ENCODE peak calls at places on chromosomes 16 and 17, in seven cellular contexts. One of them, this sample, is unnamed.

GRCh38 chr17:68399638-68400403 is 57.5 kb downstream of the WIPI1 start:
- DNase-seq in PC-9: no peak
- DNase-seq in GM23338: no peak
- DNase-seq in neuronal stem cell: no peak
- DNase-seq in naive thymus-derived CD4-positive, alpha-beta T cell: no peak
- DNase-seq in body of pancreas: no peak
- DNase-seq in HFF-Myc: no peak
- DNase-seq in this sample: no peak

GRCh38 chr16:80932725-80933124 is 74.0 kb downstream of the CMC2 start:
- DNase-seq in PC-9: peak
- DNase-seq in naive thymus-derived CD4-positive, alpha-beta T cell: no peak
- DNase-seq in GM23338: peak
- DNase-seq in neuronal stem cell: no peak
- DNase-seq in HFF-Myc: peak
- DNase-seq in body of pancreas: peak
- DNase-seq in this sample: peak

GRCh38 chr17:31838641-31839225 is 20.3 kb downstream of the COPRS start:
- DNase-seq in HFF-Myc: no peak
- DNase-seq in naive thymus-derived CD4-positive, alpha-beta T cell: no peak
- DNase-seq in PC-9: no peak
- DNase-seq in neuronal stem cell: no peak
- DNase-seq in body of pancreas: no peak
- DNase-seq in GM23338: no peak
- DNase-seq in this sample: no peak

GRCh38 chr16:31253642-31254045 is 6.1 kb upstream of the ITGAM start:
- DNase-seq in naive thymus-derived CD4-positive, alpha-beta T cell: no peak
- DNase-seq in GM23338: no peak
- DNase-seq in neuronal stem cell: no peak
- DNase-seq in body of pancreas: no peak
- DNase-seq in HFF-Myc: no peak
- DNase-seq in PC-9: peak
- DNase-seq in this sample: no peak

GRCh38 chr17:21380659-21381058 is 4.5 kb downstream of the KCNJ12 start:
- DNase-seq in neuronal stem cell: no peak
- DNase-seq in naive thymus-derived CD4-positive, alpha-beta T cell: no peak
- DNase-seq in HFF-Myc: no peak
- DNase-seq in body of pancreas: no peak
- DNase-seq in GM23338: no peak
- DNase-seq in PC-9: no peak
- DNase-seq in this sample: no peak

GRCh38 chr16:57498031-57498430 is 11.7 kb upstream of the DOK4 start:
- DNase-seq in GM23338: no peak
- DNase-seq in neuronal stem cell: no peak
- DNase-seq in HFF-Myc: no peak
- DNase-seq in naive thymus-derived CD4-positive, alpha-beta T cell: no peak
- DNase-seq in body of pancreas: no peak
- DNase-seq in PC-9: no peak
- DNase-seq in this sample: no peak

GRCh38 chr17:4043862-4044261 is 79.6 kb upstream of the ATP2A3 start:
- DNase-seq in GM23338: no peak
- DNase-seq in PC-9: no peak
- DNase-seq in HFF-Myc: no peak
- DNase-seq in naive thymus-derived CD4-positive, alpha-beta T cell: peak
- DNase-seq in body of pancreas: no peak
- DNase-seq in neuronal stem cell: no peak
- DNase-seq in this sample: no peak

GRCh38 chr17:49327835-49328784 is 33.9 kb downstream of the ZNF652 start:
- DNase-seq in body of pancreas: no peak
- DNase-seq in GM23338: no peak
- DNase-seq in naive thymus-derived CD4-positive, alpha-beta T cell: no peak
- DNase-seq in neuronal stem cell: no peak
- DNase-seq in HFF-Myc: no peak
- DNase-seq in PC-9: no peak
- DNase-seq in this sample: no peak

GRCh38 chr17:753407-753806 is 1.3 kb upstream of the GEMIN4 start:
- DNase-seq in body of pancreas: no peak
- DNase-seq in PC-9: no peak
- DNase-seq in GM23338: no peak
- DNase-seq in HFF-Myc: no peak
- DNase-seq in neuronal stem cell: no peak
- DNase-seq in naive thymus-derived CD4-positive, alpha-beta T cell: no peak
- DNase-seq in this sample: no peak

GRCh38 chr16:57361384-57361783 is 2.8 kb downstream of the CCL22 start:
- DNase-seq in GM23338: no peak
- DNase-seq in body of pancreas: peak
- DNase-seq in PC-9: peak
- DNase-seq in HFF-Myc: no peak
- DNase-seq in neuronal stem cell: no peak
- DNase-seq in naive thymus-derived CD4-positive, alpha-beta T cell: no peak
- DNase-seq in this sample: no peak

GRCh38 chr17:28335959-28336871 is 654 bp downstream of the TNFAIP1 start:
- DNase-seq in body of pancreas: peak
- DNase-seq in HFF-Myc: peak
- DNase-seq in PC-9: peak
- DNase-seq in naive thymus-derived CD4-positive, alpha-beta T cell: no peak
- DNase-seq in neuronal stem cell: peak
- DNase-seq in GM23338: peak
- DNase-seq in this sample: peak

GRCh38 chr17:72518810-72519597 is 398.2 kb downstream of the SOX9 start:
- DNase-seq in PC-9: no peak
- DNase-seq in naive thymus-derived CD4-positive, alpha-beta T cell: no peak
- DNase-seq in HFF-Myc: no peak
- DNase-seq in neuronal stem cell: no peak
- DNase-seq in GM23338: no peak
- DNase-seq in body of pancreas: peak
- DNase-seq in this sample: no peak

GRCh38 chr17:3798273-3799180 is 2.5 kb downstream of the ITGAE start:
- DNase-seq in body of pancreas: no peak
- DNase-seq in neuronal stem cell: no peak
- DNase-seq in HFF-Myc: no peak
- DNase-seq in GM23338: no peak
- DNase-seq in PC-9: no peak
- DNase-seq in naive thymus-derived CD4-positive, alpha-beta T cell: no peak
- DNase-seq in this sample: no peak

DNA sequence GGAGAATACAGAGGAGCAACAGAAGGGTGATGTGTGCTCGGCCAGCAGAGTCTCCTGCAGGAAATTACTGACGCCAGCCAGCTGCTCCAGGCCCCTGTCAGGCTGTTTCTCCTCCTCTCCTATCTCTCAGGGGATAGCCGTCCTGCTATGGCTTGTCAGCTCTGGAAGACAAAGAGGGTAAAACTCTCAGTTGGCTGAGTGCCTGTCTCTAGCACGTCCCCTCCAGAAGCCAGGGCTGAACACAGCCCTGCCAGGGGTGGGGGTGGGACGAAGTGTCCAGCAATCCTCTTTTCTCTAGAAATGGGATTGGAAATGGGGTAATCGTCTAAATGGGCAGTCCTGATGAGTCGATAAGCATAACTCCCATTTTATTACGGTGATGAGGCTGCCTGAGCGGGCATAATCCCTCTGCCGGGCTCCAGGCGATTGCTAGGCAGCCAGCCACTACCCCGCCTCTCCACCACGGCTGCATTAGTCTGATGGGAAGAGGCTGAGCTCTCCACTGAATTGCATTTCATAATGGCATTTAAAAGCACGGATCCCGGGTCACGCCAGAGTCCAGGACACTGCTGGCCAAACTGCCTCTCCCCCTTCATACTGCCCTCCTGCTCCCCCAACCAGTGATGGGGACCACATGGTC is 89.0 kb upstream of the GNAO1 start:
- DNase-seq in naive thymus-derived CD4-positive, alpha-beta T cell: no peak
- DNase-seq in body of pancreas: peak
- DNase-seq in neuronal stem cell: no peak
- DNase-seq in HFF-Myc: no peak
- DNase-seq in GM23338: peak
- DNase-seq in PC-9: no peak
- DNase-seq in this sample: no peak
- H3K4me3 ChIP-seq in naive thymus-derived CD4-positive, alpha-beta T cell: no peak
- H3K4me3 ChIP-seq in body of pancreas: no peak
- H3K4me3 ChIP-seq in neuronal stem cell: no peak
- H3K4me3 ChIP-seq in HFF-Myc: no peak
- H3K4me3 ChIP-seq in GM23338: no peak
- H3K4me3 ChIP-seq in PC-9: no peak
- H3K4me3 ChIP-seq in this sample: no peak

GRCh38 chr16:86199182-86199581 is 300.2 kb downstream of the IRF8 start:
- DNase-seq in body of pancreas: no peak
- DNase-seq in GM23338: no peak
- DNase-seq in naive thymus-derived CD4-positive, alpha-beta T cell: no peak
- DNase-seq in PC-9: no peak
- DNase-seq in neuronal stem cell: no peak
- DNase-seq in HFF-Myc: no peak
- DNase-seq in this sample: no peak
- H3K4me3 ChIP-seq in body of pancreas: no peak
- H3K4me3 ChIP-seq in GM23338: no peak
- H3K4me3 ChIP-seq in naive thymus-derived CD4-positive, alpha-beta T cell: no peak
- H3K4me3 ChIP-seq in PC-9: no peak
- H3K4me3 ChIP-seq in neuronal stem cell: no peak
- H3K4me3 ChIP-seq in HFF-Myc: no peak
- H3K4me3 ChIP-seq in this sample: no peak

GRCh38 chr17:8609910-8610309 is 20.6 kb downstream of the MYH10 start:
- DNase-seq in body of pancreas: no peak
- DNase-seq in PC-9: no peak
- DNase-seq in neuronal stem cell: no peak
- DNase-seq in HFF-Myc: no peak
- DNase-seq in naive thymus-derived CD4-positive, alpha-beta T cell: no peak
- DNase-seq in GM23338: no peak
- DNase-seq in this sample: no peak

GRCh38 chr17:8608001-8608400 is 22.5 kb downstream of the MYH10 start:
- DNase-seq in HFF-Myc: peak
- DNase-seq in neuronal stem cell: no peak
- DNase-seq in body of pancreas: no peak
- DNase-seq in GM23338: no peak
- DNase-seq in PC-9: no peak
- DNase-seq in naive thymus-derived CD4-positive, alpha-beta T cell: no peak
- DNase-seq in this sample: no peak

GRCh38 chr17:8610558-8610957 is 20.0 kb downstream of the MYH10 start:
- DNase-seq in GM23338: no peak
- DNase-seq in naive thymus-derived CD4-positive, alpha-beta T cell: no peak
- DNase-seq in neuronal stem cell: no peak
- DNase-seq in PC-9: no peak
- DNase-seq in body of pancreas: no peak
- DNase-seq in HFF-Myc: no peak
- DNase-seq in this sample: no peak

GRCh38 chr17:8611671-8612298 is 18.7 kb downstream of the MYH10 start:
- DNase-seq in body of pancreas: no peak
- DNase-seq in GM23338: peak
- DNase-seq in neuronal stem cell: no peak
- DNase-seq in HFF-Myc: no peak
- DNase-seq in PC-9: no peak
- DNase-seq in naive thymus-derived CD4-positive, alpha-beta T cell: no peak
- DNase-seq in this sample: peak

DNA sequence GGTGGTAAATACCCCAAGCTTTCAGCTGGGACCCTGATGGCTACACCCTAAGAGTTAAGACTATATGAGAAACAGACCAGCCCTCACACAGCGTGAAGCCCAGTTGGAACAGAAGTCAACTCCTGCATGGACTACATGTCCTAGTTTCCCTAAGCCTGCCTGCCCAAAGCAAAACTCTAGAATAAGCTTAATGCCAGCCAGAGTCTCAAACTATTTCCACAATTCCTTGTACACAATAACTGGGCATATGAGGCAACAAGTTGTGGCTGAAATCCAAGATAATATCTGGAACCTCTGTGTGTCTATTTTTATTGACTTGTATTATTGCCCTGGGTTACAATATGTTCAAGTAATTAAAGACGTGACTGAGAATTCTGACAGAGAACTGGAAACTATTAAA is 19.4 kb downstream of the MYH10 start:
- DNase-seq in naive thymus-derived CD4-positive, alpha-beta T cell: no peak
- DNase-seq in GM23338: no peak
- DNase-seq in neuronal stem cell: no peak
- DNase-seq in HFF-Myc: no peak
- DNase-seq in body of pancreas: no peak
- DNase-seq in PC-9: no peak
- DNase-seq in this sample: peak
- H3K4me3 ChIP-seq in naive thymus-derived CD4-positive, alpha-beta T cell: no peak
- H3K4me3 ChIP-seq in GM23338: no peak
- H3K4me3 ChIP-seq in neuronal stem cell: no peak
- H3K4me3 ChIP-seq in HFF-Myc: no peak
- H3K4me3 ChIP-seq in body of pancreas: no peak
- H3K4me3 ChIP-seq in PC-9: no peak
- H3K4me3 ChIP-seq in this sample: no peak

DNA sequence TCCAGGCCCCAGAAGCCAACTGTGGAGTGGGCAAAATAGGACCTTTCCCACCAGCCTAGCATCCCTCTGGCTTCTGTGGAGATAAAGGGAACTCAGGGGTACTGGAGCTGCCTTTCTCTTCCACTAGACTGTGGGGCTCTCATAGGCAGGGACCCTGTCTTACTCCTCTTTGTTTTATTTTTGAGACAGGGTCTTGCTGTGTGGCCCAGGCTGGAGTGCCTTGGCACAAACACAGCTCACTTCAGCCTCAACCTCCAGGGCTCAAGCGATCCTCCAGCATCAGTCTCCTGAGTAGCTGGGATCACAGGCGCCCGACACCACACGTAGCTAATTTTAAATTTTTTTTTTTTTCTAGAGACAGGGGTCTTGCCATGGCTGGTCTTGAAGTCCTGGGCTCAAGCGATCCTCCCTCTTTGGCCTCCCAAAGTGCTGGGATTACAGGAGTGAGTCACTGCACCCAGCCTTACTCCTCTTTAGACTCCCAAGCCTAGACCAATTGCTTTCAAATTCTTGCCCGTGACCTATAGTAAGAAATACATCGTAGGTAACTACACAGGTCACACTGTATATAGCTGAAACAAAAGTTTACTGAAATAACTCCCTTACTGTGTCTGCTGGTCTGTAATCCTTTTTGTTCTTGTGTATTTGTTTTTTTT is 2.6 kb downstream of the RAI1 start:
- DNase-seq in PC-9: peak
- DNase-seq in neuronal stem cell: no peak
- DNase-seq in naive thymus-derived CD4-positive, alpha-beta T cell: no peak
- DNase-seq in GM23338: no peak
- DNase-seq in body of pancreas: no peak
- DNase-seq in HFF-Myc: no peak
- DNase-seq in this sample: no peak
- H3K4me3 ChIP-seq in PC-9: peak
- H3K4me3 ChIP-seq in neuronal stem cell: no peak
- H3K4me3 ChIP-seq in naive thymus-derived CD4-positive, alpha-beta T cell: no peak
- H3K4me3 ChIP-seq in GM23338: peak
- H3K4me3 ChIP-seq in body of pancreas: no peak
- H3K4me3 ChIP-seq in HFF-Myc: peak
- H3K4me3 ChIP-seq in this sample: peak

DNA sequence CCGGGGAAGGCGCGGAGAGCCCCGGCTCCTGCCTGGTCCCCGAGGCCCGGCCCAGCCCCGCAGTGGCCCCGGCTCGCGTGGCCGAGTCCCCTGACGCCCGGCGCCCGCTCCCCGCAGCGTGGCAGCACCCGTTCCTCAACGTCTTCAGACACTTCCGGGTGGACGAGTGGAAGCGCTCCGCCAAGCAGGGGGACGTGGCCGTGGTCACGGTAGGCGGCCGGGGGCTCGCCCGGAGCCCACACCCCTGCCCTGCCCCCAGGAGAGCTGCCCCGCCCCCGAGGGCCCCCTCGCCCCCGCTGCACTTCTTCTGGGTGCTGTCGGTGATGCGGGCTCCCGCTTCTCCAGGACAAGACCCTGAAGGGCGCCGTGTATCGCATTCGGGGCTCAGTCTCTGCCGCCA is 481 bp downstream of the WDR90 start:
- DNase-seq in GM23338: no peak
- DNase-seq in neuronal stem cell: no peak
- DNase-seq in body of pancreas: no peak
- DNase-seq in HFF-Myc: no peak
- DNase-seq in PC-9: no peak
- DNase-seq in naive thymus-derived CD4-positive, alpha-beta T cell: no peak
- DNase-seq in this sample: no peak
- H3K4me3 ChIP-seq in GM23338: peak
- H3K4me3 ChIP-seq in neuronal stem cell: peak
- H3K4me3 ChIP-seq in body of pancreas: peak
- H3K4me3 ChIP-seq in HFF-Myc: peak
- H3K4me3 ChIP-seq in PC-9: peak
- H3K4me3 ChIP-seq in naive thymus-derived CD4-positive, alpha-beta T cell: peak
- H3K4me3 ChIP-seq in this sample: peak